ENCODE peak calls at places on chromosomes 16 and 17, in six cellular contexts. One of them, this sample, is unnamed.

GRCh38 chr17:42288078-42288984 is at the start of gene STAT5A:
- DNase-seq in NCI-H524 treated with DMSO at 0.1 percent for 48 hours: no peak
- DNase-seq in fibroblast of mammary gland: peak
- DNase-seq in activated naive CD4-positive, alpha-beta T cell: peak
- DNase-seq in central memory CD8-positive, alpha-beta T cell: peak
- DNase-seq in choroid plexus epithelial cell: peak
- DNase-seq in this sample: no peak

GRCh38 chr17:36900130-36900590 is 37.1 kb upstream of the LHX1 start:
- DNase-seq in NCI-H524 treated with DMSO at 0.1 percent for 48 hours: no peak
- DNase-seq in fibroblast of mammary gland: no peak
- DNase-seq in activated naive CD4-positive, alpha-beta T cell: no peak
- DNase-seq in central memory CD8-positive, alpha-beta T cell: no peak
- DNase-seq in choroid plexus epithelial cell: no peak
- DNase-seq in this sample: no peak

GRCh38 chr16:17229766-17230165 is 241.0 kb downstream of the XYLT1 start:
- DNase-seq in NCI-H524 treated with DMSO at 0.1 percent for 48 hours: no peak
- DNase-seq in fibroblast of mammary gland: peak
- DNase-seq in activated naive CD4-positive, alpha-beta T cell: no peak
- DNase-seq in central memory CD8-positive, alpha-beta T cell: no peak
- DNase-seq in choroid plexus epithelial cell: no peak
- DNase-seq in this sample: no peak

GRCh38 chr16:51225902-51226301 is 74.8 kb upstream of the SALL1 start:
- DNase-seq in NCI-H524 treated with DMSO at 0.1 percent for 48 hours: no peak
- DNase-seq in fibroblast of mammary gland: no peak
- DNase-seq in activated naive CD4-positive, alpha-beta T cell: no peak
- DNase-seq in central memory CD8-positive, alpha-beta T cell: no peak
- DNase-seq in choroid plexus epithelial cell: no peak
- DNase-seq in this sample: no peak

GRCh38 chr17:74369221-74369620 is 1.9 kb downstream of the GPR142 start:
- DNase-seq in NCI-H524 treated with DMSO at 0.1 percent for 48 hours: no peak
- DNase-seq in fibroblast of mammary gland: no peak
- DNase-seq in activated naive CD4-positive, alpha-beta T cell: peak
- DNase-seq in central memory CD8-positive, alpha-beta T cell: no peak
- DNase-seq in choroid plexus epithelial cell: no peak
- DNase-seq in this sample: no peak

GRCh38 chr16:3029499-3030127 is 5.8 kb downstream of the THOC6 start:
- DNase-seq in NCI-H524 treated with DMSO at 0.1 percent for 48 hours: no peak
- DNase-seq in fibroblast of mammary gland: peak
- DNase-seq in activated naive CD4-positive, alpha-beta T cell: no peak
- DNase-seq in central memory CD8-positive, alpha-beta T cell: no peak
- DNase-seq in choroid plexus epithelial cell: peak
- DNase-seq in this sample: peak

GRCh38 chr16:4323845-4324478 is 8.1 kb downstream of the GLIS2 start:
- DNase-seq in NCI-H524 treated with DMSO at 0.1 percent for 48 hours: no peak
- DNase-seq in fibroblast of mammary gland: peak
- DNase-seq in activated naive CD4-positive, alpha-beta T cell: no peak
- DNase-seq in central memory CD8-positive, alpha-beta T cell: no peak
- DNase-seq in choroid plexus epithelial cell: peak
- DNase-seq in this sample: no peak

GRCh38 chr16:2490190-2491105 is 15.5 kb downstream of the TBC1D24 start:
- DNase-seq in NCI-H524 treated with DMSO at 0.1 percent for 48 hours: peak
- DNase-seq in fibroblast of mammary gland: no peak
- DNase-seq in activated naive CD4-positive, alpha-beta T cell: no peak
- DNase-seq in central memory CD8-positive, alpha-beta T cell: no peak
- DNase-seq in choroid plexus epithelial cell: no peak
- DNase-seq in this sample: no peak

GRCh38 chr17:36761203-36761945 is 160.0 kb downstream of the MRM1 start:
- DNase-seq in NCI-H524 treated with DMSO at 0.1 percent for 48 hours: peak
- DNase-seq in fibroblast of mammary gland: no peak
- DNase-seq in activated naive CD4-positive, alpha-beta T cell: no peak
- DNase-seq in central memory CD8-positive, alpha-beta T cell: no peak
- DNase-seq in choroid plexus epithelial cell: no peak
- DNase-seq in this sample: no peak

GRCh38 chr16:77584205-77584859 is 138.0 kb upstream of the NUDT7 start:
- DNase-seq in NCI-H524 treated with DMSO at 0.1 percent for 48 hours: peak
- DNase-seq in fibroblast of mammary gland: peak
- DNase-seq in activated naive CD4-positive, alpha-beta T cell: no peak
- DNase-seq in central memory CD8-positive, alpha-beta T cell: no peak
- DNase-seq in choroid plexus epithelial cell: peak
- DNase-seq in this sample: peak

GRCh38 chr17:496761-497586 is 144.4 kb upstream of the RPH3AL start:
- DNase-seq in NCI-H524 treated with DMSO at 0.1 percent for 48 hours: no peak
- DNase-seq in fibroblast of mammary gland: peak
- DNase-seq in activated naive CD4-positive, alpha-beta T cell: no peak
- DNase-seq in central memory CD8-positive, alpha-beta T cell: no peak
- DNase-seq in choroid plexus epithelial cell: peak
- DNase-seq in this sample: no peak

GRCh38 chr17:70968302-70968701 is 799.0 kb downstream of the KCNJ2 start:
- DNase-seq in NCI-H524 treated with DMSO at 0.1 percent for 48 hours: no peak
- DNase-seq in fibroblast of mammary gland: no peak
- DNase-seq in activated naive CD4-positive, alpha-beta T cell: no peak
- DNase-seq in central memory CD8-positive, alpha-beta T cell: no peak
- DNase-seq in choroid plexus epithelial cell: peak
- DNase-seq in this sample: no peak

GRCh38 chr17:43552229-43552837 is 6.2 kb upstream of the ETV4 start:
- DNase-seq in NCI-H524 treated with DMSO at 0.1 percent for 48 hours: no peak
- DNase-seq in fibroblast of mammary gland: no peak
- DNase-seq in activated naive CD4-positive, alpha-beta T cell: no peak
- DNase-seq in central memory CD8-positive, alpha-beta T cell: no peak
- DNase-seq in choroid plexus epithelial cell: no peak
- DNase-seq in this sample: no peak

GRCh38 chr17:81150379-81151038 is 14.8 kb upstream of the PVALEF start:
- DNase-seq in NCI-H524 treated with DMSO at 0.1 percent for 48 hours: no peak
- DNase-seq in fibroblast of mammary gland: no peak
- DNase-seq in activated naive CD4-positive, alpha-beta T cell: no peak
- DNase-seq in central memory CD8-positive, alpha-beta T cell: no peak
- DNase-seq in choroid plexus epithelial cell: no peak
- DNase-seq in this sample: no peak

GRCh38 chr16:17343028-17343427 is 127.7 kb downstream of the XYLT1 start:
- DNase-seq in NCI-H524 treated with DMSO at 0.1 percent for 48 hours: no peak
- DNase-seq in fibroblast of mammary gland: no peak
- DNase-seq in activated naive CD4-positive, alpha-beta T cell: no peak
- DNase-seq in central memory CD8-positive, alpha-beta T cell: peak
- DNase-seq in choroid plexus epithelial cell: no peak
- DNase-seq in this sample: no peak

GRCh38 chr17:57211543-57211942 is 44.8 kb upstream of the MSI2 start:
- DNase-seq in NCI-H524 treated with DMSO at 0.1 percent for 48 hours: no peak
- DNase-seq in fibroblast of mammary gland: peak
- DNase-seq in activated naive CD4-positive, alpha-beta T cell: no peak
- DNase-seq in central memory CD8-positive, alpha-beta T cell: no peak
- DNase-seq in choroid plexus epithelial cell: no peak
- DNase-seq in this sample: no peak

GRCh38 chr17:48548687-48549621 is 4.0 kb upstream of the HOXB2 start:
- DNase-seq in NCI-H524 treated with DMSO at 0.1 percent for 48 hours: no peak
- DNase-seq in fibroblast of mammary gland: no peak
- DNase-seq in activated naive CD4-positive, alpha-beta T cell: no peak
- DNase-seq in central memory CD8-positive, alpha-beta T cell: no peak
- DNase-seq in choroid plexus epithelial cell: no peak
- DNase-seq in this sample: peak

GRCh38 chr16:75820672-75821071 is 94.4 kb upstream of the CPHXL start:
- DNase-seq in NCI-H524 treated with DMSO at 0.1 percent for 48 hours: no peak
- DNase-seq in fibroblast of mammary gland: peak
- DNase-seq in activated naive CD4-positive, alpha-beta T cell: no peak
- DNase-seq in central memory CD8-positive, alpha-beta T cell: no peak
- DNase-seq in choroid plexus epithelial cell: no peak
- DNase-seq in this sample: no peak

GRCh38 chr17:80931421-80932265 is 60.0 kb upstream of the CHMP6 start:
- DNase-seq in NCI-H524 treated with DMSO at 0.1 percent for 48 hours: no peak
- DNase-seq in fibroblast of mammary gland: peak
- DNase-seq in activated naive CD4-positive, alpha-beta T cell: no peak
- DNase-seq in central memory CD8-positive, alpha-beta T cell: no peak
- DNase-seq in choroid plexus epithelial cell: peak
- DNase-seq in this sample: no peak

GRCh38 chr16:15897834-15898254 is 9.4 kb upstream of the CEP20 start:
- DNase-seq in NCI-H524 treated with DMSO at 0.1 percent for 48 hours: no peak
- DNase-seq in fibroblast of mammary gland: peak
- DNase-seq in activated naive CD4-positive, alpha-beta T cell: no peak
- DNase-seq in central memory CD8-positive, alpha-beta T cell: no peak
- DNase-seq in choroid plexus epithelial cell: peak
- DNase-seq in this sample: no peak

GRCh38 chr17:41511130-41511529 is 5.7 kb upstream of the KRT13 start:
- DNase-seq in NCI-H524 treated with DMSO at 0.1 percent for 48 hours: no peak
- DNase-seq in fibroblast of mammary gland: no peak
- DNase-seq in activated naive CD4-positive, alpha-beta T cell: no peak
- DNase-seq in central memory CD8-positive, alpha-beta T cell: no peak
- DNase-seq in choroid plexus epithelial cell: no peak
- DNase-seq in this sample: no peak

GRCh38 chr17:48553837-48554236 is 8.9 kb upstream of the HOXB2 start:
- DNase-seq in NCI-H524 treated with DMSO at 0.1 percent for 48 hours: no peak
- DNase-seq in fibroblast of mammary gland: no peak
- DNase-seq in activated naive CD4-positive, alpha-beta T cell: no peak
- DNase-seq in central memory CD8-positive, alpha-beta T cell: no peak
- DNase-seq in choroid plexus epithelial cell: no peak
- DNase-seq in this sample: no peak

GRCh38 chr16:10968509-10968908 is 24.1 kb downstream of the CLEC16A start:
- DNase-seq in NCI-H524 treated with DMSO at 0.1 percent for 48 hours: no peak
- DNase-seq in fibroblast of mammary gland: no peak
- DNase-seq in activated naive CD4-positive, alpha-beta T cell: no peak
- DNase-seq in central memory CD8-positive, alpha-beta T cell: no peak
- DNase-seq in choroid plexus epithelial cell: no peak
- DNase-seq in this sample: no peak

GRCh38 chr17:10265100-10265810 is 66.8 kb upstream of the GAS7 start:
- DNase-seq in NCI-H524 treated with DMSO at 0.1 percent for 48 hours: no peak
- DNase-seq in fibroblast of mammary gland: peak
- DNase-seq in activated naive CD4-positive, alpha-beta T cell: no peak
- DNase-seq in central memory CD8-positive, alpha-beta T cell: no peak
- DNase-seq in choroid plexus epithelial cell: no peak
- DNase-seq in this sample: no peak

GRCh38 chr16:48353565-48354163 is 31.5 kb downstream of the SIAH1 start:
- DNase-seq in NCI-H524 treated with DMSO at 0.1 percent for 48 hours: peak
- DNase-seq in fibroblast of mammary gland: peak
- DNase-seq in activated naive CD4-positive, alpha-beta T cell: peak
- DNase-seq in central memory CD8-positive, alpha-beta T cell: peak
- DNase-seq in choroid plexus epithelial cell: peak
- DNase-seq in this sample: no peak

GRCh38 chr16:77437859-77438258 is 3.0 kb upstream of the ADAMTS18 start:
- DNase-seq in NCI-H524 treated with DMSO at 0.1 percent for 48 hours: no peak
- DNase-seq in fibroblast of mammary gland: peak
- DNase-seq in activated naive CD4-positive, alpha-beta T cell: no peak
- DNase-seq in central memory CD8-positive, alpha-beta T cell: no peak
- DNase-seq in choroid plexus epithelial cell: peak
- DNase-seq in this sample: no peak

GRCh38 chr17:60108712-60109111 is 30.0 kb upstream of the HEATR6 start:
- DNase-seq in NCI-H524 treated with DMSO at 0.1 percent for 48 hours: no peak
- DNase-seq in fibroblast of mammary gland: no peak
- DNase-seq in activated naive CD4-positive, alpha-beta T cell: no peak
- DNase-seq in central memory CD8-positive, alpha-beta T cell: no peak
- DNase-seq in choroid plexus epithelial cell: no peak
- DNase-seq in this sample: no peak

GRCh38 chr16:13767215-13767614 is 152.7 kb upstream of the ERCC4 start:
- DNase-seq in NCI-H524 treated with DMSO at 0.1 percent for 48 hours: no peak
- DNase-seq in fibroblast of mammary gland: peak
- DNase-seq in activated naive CD4-positive, alpha-beta T cell: no peak
- DNase-seq in central memory CD8-positive, alpha-beta T cell: no peak
- DNase-seq in choroid plexus epithelial cell: peak
- DNase-seq in this sample: no peak

GRCh38 chr17:18362509-18363020 is 785 bp downstream of the SHMT1 start:
- DNase-seq in NCI-H524 treated with DMSO at 0.1 percent for 48 hours: no peak
- DNase-seq in fibroblast of mammary gland: peak
- DNase-seq in activated naive CD4-positive, alpha-beta T cell: no peak
- DNase-seq in central memory CD8-positive, alpha-beta T cell: no peak
- DNase-seq in choroid plexus epithelial cell: peak
- DNase-seq in this sample: no peak

GRCh38 chr17:36993227-36993626 is 44.5 kb downstream of the AATF start:
- DNase-seq in NCI-H524 treated with DMSO at 0.1 percent for 48 hours: no peak
- DNase-seq in fibroblast of mammary gland: no peak
- DNase-seq in activated naive CD4-positive, alpha-beta T cell: no peak
- DNase-seq in central memory CD8-positive, alpha-beta T cell: no peak
- DNase-seq in choroid plexus epithelial cell: no peak
- DNase-seq in this sample: no peak